ENCODE peak calls at places on chromosomes 7 and 10, in four cellular contexts. J, E, A and R are unnamed samples.

GRCh38 chr10:63264852-63265617 is 131.9 kb downstream of the NRBF2 start:
- DNase-seq in E (peak), J (peak), A (peak), R (peak)

GRCh38 chr7:45407730-45408406 is 166.3 kb upstream of the ADCY1 start:
- DNase-seq in A (no peak), J (no peak), E (peak), R (no peak)

GRCh38 chr10:127987467-127988380 is 80.8 kb downstream of the PTPRE start:
- DNase-seq in A (no peak), E (no peak), J (no peak), R (no peak)

GRCh38 chr7:138886501-138886917 is 88.5 kb upstream of the ATP6V0A4 start:
- DNase-seq in A (peak), J (peak), E (peak), R (peak)

GRCh38 chr7:64628721-64629120 is 37.2 kb upstream of the ZNF107 start:
- DNase-seq in J (no peak), E (no peak), A (no peak), R (no peak)

GRCh38 chr10:71080381-71081228 is 131.8 kb upstream of the UNC5B start:
- DNase-seq in E (peak), A (no peak), J (no peak), R (no peak)

GRCh38 chr7:102469972-102470825 is 5.4 kb downstream of the LRWD1 start:
- DNase-seq in J (no peak), A (no peak), E (no peak), R (no peak)

GRCh38 chr7:76302299-76303056 is at the start of gene HSPB1:
- DNase-seq in J (peak), A (peak), E (peak), R (peak)

GRCh38 chr7:22821702-22822485 is 755 bp downstream of the TOMM7 start:
- DNase-seq in E (peak), J (no peak), A (peak), R (no peak)

GRCh38 chr7:30028749-30029635 is 780 bp downstream of the PLEKHA8 start:
- DNase-seq in J (no peak), E (peak), A (peak), R (peak)

GRCh38 chr7:22269963-22270362 is 87.0 kb downstream of the RAPGEF5 start:
- DNase-seq in E (no peak), J (no peak), A (no peak), R (no peak)

GRCh38 chr7:120512701-120513100 is 239.7 kb downstream of the KCND2 start:
- DNase-seq in J (no peak), E (peak), A (no peak), R (no peak)

GRCh38 chr7:103987455-103987854 is 2.0 kb downstream of the RELN start:
- DNase-seq in J (no peak), A (no peak), E (peak), R (no peak)
- H3K4me2 ChIP-seq in J (no peak), A (no peak), E (no peak), R (no peak)

GRCh38 chr10:10911035-10911434 is 106.6 kb upstream of the CELF2 start:
- DNase-seq in J (no peak), E (no peak), A (no peak), R (no peak)
- H3K4me2 ChIP-seq in J (no peak), E (no peak), A (peak), R (no peak)

GRCh38 chr10:102241037-102241443 is 272 bp downstream of the PITX3 start:
- DNase-seq in A (no peak), J (no peak), E (no peak), R (no peak)
- H3K4me2 ChIP-seq in A (peak), J (peak), E (peak), R (peak)

DNA sequence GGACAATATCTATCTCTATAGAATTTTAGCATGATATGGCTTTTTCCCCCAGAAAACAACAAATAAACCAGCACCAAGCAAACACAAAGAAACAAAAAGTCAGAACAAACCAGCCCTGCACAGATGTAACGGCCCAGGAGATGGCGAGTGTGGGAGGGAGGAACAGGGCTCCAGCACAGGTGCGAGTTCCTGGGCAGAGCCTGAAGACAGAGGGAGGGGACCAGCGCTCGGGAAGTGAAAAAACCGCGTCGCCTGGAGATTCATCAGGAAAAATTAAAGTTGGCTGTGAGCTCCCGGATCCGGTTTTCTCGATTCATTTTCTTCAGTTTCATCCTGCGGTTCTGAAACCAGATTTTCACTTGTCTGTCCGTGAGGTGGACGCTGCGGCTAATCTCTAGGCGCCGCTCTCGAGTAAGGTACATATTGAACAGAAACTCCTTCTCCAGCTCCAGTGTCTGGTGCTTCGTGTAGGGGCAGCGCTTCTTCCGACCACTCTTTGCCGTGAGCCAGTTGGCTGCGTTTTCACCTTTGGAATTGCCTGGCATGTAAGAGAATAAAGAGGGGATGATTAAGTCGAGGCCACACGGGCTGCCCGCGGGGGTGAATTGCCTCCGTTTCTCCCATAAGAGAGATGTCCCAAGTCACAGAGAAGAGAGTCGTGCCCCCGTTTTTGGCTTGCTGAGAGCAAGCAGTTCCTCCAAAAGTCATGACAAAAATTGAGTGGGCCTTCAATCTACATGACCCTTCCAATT is 2.3 kb downstream of the HOXA10 start:
- DNase-seq in E (peak), A (no peak), J (no peak), R (no peak)
- H3K4me2 ChIP-seq in E (no peak), A (no peak), J (no peak), R (no peak)

GRCh38 chr7:112500619-112501018 is 19.8 kb downstream of the LSMEM1 start:
- DNase-seq in E (no peak), J (no peak), A (peak), R (no peak)

GRCh38 chr7:112492165-112492564 is 11.4 kb downstream of the LSMEM1 start:
- DNase-seq in J (no peak), A (no peak), E (no peak), R (no peak)

GRCh38 chr7:112495820-112496462 is 15.2 kb downstream of the LSMEM1 start:
- DNase-seq in J (peak), A (peak), E (peak), R (peak)

GRCh38 chr7:112497481-112497880 is 16.7 kb downstream of the LSMEM1 start:
- DNase-seq in A (no peak), E (no peak), J (no peak), R (no peak)

DNA sequence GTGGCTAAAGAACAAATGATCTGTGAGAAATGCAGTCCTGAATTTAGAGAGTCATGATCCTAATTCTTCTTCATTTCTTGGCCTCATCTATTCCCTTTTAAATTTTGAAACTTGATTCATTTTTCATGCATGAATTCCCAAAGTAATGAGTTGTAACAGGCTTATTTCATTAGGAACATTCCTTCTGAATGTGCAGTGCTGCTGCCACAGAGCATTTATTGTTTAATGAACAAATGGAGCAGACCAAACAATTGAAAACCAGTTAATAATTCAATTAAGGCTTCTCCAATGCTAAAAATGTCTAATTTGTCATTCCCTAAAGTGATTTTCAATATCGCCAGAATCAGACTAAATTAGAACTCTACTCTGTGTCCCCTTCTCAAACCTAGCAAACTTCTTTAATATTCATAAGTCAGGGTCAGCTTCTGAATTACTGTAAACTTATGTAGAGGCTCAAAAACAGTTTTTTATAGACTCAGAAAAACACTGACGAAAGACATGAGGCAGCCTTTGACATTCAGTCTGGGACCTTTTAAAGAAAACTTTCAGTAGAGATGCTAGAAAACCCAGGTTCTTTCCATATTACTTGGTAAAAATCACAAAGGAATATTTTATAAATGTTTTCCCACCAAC is 14.5 kb downstream of the LSMEM1 start:
- DNase-seq in E (no peak), J (no peak), A (no peak), R (no peak)
- H3K4me2 ChIP-seq in E (no peak), J (peak), A (no peak), R (no peak)

DNA sequence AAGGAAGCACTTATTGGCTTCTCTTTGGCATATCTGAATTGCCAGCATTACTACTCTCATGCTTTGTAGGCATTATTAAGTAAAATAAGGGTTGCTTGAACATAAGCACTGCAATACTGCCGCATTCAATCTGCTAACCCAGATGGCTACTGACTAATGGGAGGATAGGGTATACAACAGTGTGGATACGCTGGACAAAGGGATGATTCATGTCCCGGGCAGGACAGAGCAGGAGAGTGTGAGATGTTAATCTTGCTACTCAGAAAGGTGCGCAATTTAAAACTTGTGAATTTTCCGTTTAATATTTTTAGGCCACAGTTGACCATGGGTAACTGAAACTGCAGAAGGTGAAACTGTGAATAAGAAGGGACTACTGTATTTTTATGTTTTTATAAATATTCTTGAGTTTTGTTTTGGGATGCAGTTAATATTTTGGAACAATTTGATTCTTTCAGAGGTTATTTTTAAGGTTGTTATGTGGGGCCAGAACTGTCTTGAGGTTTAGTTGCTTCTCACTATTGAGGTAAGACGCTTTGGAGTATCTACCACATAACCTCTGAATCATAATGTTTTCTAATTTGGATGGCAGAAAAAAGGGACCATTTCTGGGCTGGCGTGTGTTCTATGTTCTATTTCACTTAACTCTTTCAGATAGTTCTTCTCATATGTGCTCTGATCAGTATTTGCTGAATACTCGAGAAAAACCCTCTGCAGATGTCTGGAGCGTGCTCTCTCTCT is 75.7 kb upstream of the SYPL1 start:
- DNase-seq in J (no peak), E (no peak), A (peak), R (no peak)
- H3K4me2 ChIP-seq in J (no peak), E (no peak), A (no peak), R (no peak)